ENCODE peak calls at places on chromosome 6, in seven cellular contexts. W is kidney epithelial cell, K is heart right ventricle, R is tibial nerve, U is endothelial cell of umbilical vein, M is suprapubic skin, Z is heart left ventricle. D is an unnamed sample.
A peak's percentile ranks its signal among the peaks of the same experiment; 100 is the strongest.

GRCh38 chr6:14524319-14524718 is 406.7 kb downstream of the CD83 start:
- DNase-seq in W (no peak), K (peak; percentile 37), R (peak; percentile 7), U (no peak), M (peak; percentile 82), Z (peak; percentile 21), D (no peak)

GRCh38 chr6:53103993-53104675 is 38.9 kb downstream of the FBXO9 start:
- DNase-seq in W (no peak), K (no peak), R (no peak), U (peak; percentile 18), M (no peak), Z (no peak), D (no peak)

GRCh38 chr6:52877168-52877567 is 32.3 kb downstream of the GSTA3 start:
- DNase-seq in W (peak; percentile 81), K (no peak), R (no peak), U (no peak), M (no peak), Z (no peak), D (peak; percentile 72)

GRCh38 chr6:53220605-53221004 is 72.0 kb upstream of the GCM1 start:
- DNase-seq in W (no peak), K (no peak), R (no peak), U (no peak), M (no peak), Z (no peak), D (no peak)

GRCh38 chr6:118171852-118172251 is 264.8 kb downstream of the SLC35F1 start:
- DNase-seq in W (no peak), K (no peak), R (no peak), U (no peak), M (no peak), Z (no peak), D (no peak)

GRCh38 chr6:32087574-32088486 is 21.3 kb downstream of the TNXB start:
- DNase-seq in W (no peak), K (peak; percentile 90), R (peak; percentile 70), U (peak; percentile 64), M (peak; percentile 88), Z (peak; percentile 89), D (no peak)

GRCh38 chr6:132392792-132393191 is 8.5 kb downstream of the MOXD1 start:
- DNase-seq in W (peak; percentile 37), K (no peak), R (no peak), U (peak; percentile 15), M (no peak), Z (no peak), D (no peak)

GRCh38 chr6:93784794-93785757 is 365.7 kb upstream of the EPHA7 start:
- DNase-seq in W (peak; percentile 57), K (no peak), R (peak; percentile 24), U (peak; percentile 49), M (no peak), Z (no peak), D (peak; percentile 50)

GRCh38 chr6:20213271-20213798 is 1.1 kb upstream of the MBOAT1 start:
- DNase-seq in W (no peak), K (no peak), R (no peak), U (no peak), M (no peak), Z (no peak), D (no peak)

GRCh38 chr6:53920881-53921280 is 126.1 kb downstream of the LRRC1 start:
- DNase-seq in W (no peak), K (no peak), R (no peak), U (no peak), M (no peak), Z (no peak), D (no peak)

GRCh38 chr6:106124437-106125423 is 38.6 kb downstream of the PRDM1 start:
- DNase-seq in W (no peak), K (no peak), R (no peak), U (no peak), M (no peak), Z (no peak), D (no peak)

GRCh38 chr6:13248953-13249432 is 79.3 kb downstream of the TBC1D7 start:
- DNase-seq in W (no peak), K (no peak), R (no peak), U (no peak), M (no peak), Z (no peak), D (no peak)

GRCh38 chr6:56913276-56914138 is 41.4 kb upstream of the BEND6 start:
- DNase-seq in W (no peak), K (no peak), R (no peak), U (no peak), M (no peak), Z (no peak), D (no peak)

GRCh38 chr6:44641344-44641743 is 253.8 kb downstream of the CDC5L start:
- DNase-seq in W (no peak), K (no peak), R (no peak), U (no peak), M (no peak), Z (no peak), D (no peak)

GRCh38 chr6:5205877-5206840 is 54.6 kb downstream of the LYRM4 start:
- DNase-seq in W (peak; percentile 49), K (peak; percentile 80), R (peak; percentile 68), U (peak; percentile 74), M (no peak), Z (peak; percentile 76), D (no peak)

GRCh38 chr6:127971386-127971785 is 70.5 kb upstream of the THEMIS start:
- DNase-seq in W (no peak), K (no peak), R (no peak), U (no peak), M (no peak), Z (no peak), D (no peak)
- H3K4me3 ChIP-seq in W (no peak overlapping the region), K (no peak overlapping the region), R (no peak overlapping the region), U (no peak overlapping the region), M (no peak overlapping the region), Z (no peak overlapping the region), D (no peak overlapping the region)

GRCh38 chr6:147395158-147395557 is 113.3 kb upstream of the SAMD5 start:
- DNase-seq in W (no peak), K (no peak), R (no peak), U (no peak), M (no peak), Z (no peak), D (no peak)

GRCh38 chr6:147384737-147385710 is 123.5 kb upstream of the SAMD5 start:
- DNase-seq in W (no peak), K (no peak), R (no peak), U (no peak), M (no peak), Z (no peak), D (no peak)

GRCh38 chr6:147392917-147393625 is 115.4 kb upstream of the SAMD5 start:
- DNase-seq in W (no peak), K (no peak), R (no peak), U (no peak), M (no peak), Z (no peak), D (no peak)

GRCh38 chr6:147389463-147389862 is 119.0 kb upstream of the SAMD5 start:
- DNase-seq in W (no peak), K (no peak), R (no peak), U (no peak), M (no peak), Z (no peak), D (no peak)

GRCh38 chr6:147390909-147391536 is 117.5 kb upstream of the SAMD5 start:
- DNase-seq in W (no peak), K (no peak), R (no peak), U (peak; percentile 52), M (no peak), Z (no peak), D (no peak)
- TF ChIP-seq CTCF in W (peak; percentile 35), K (peak; percentile 10), R (peak; percentile 20), U (peak; percentile 16), M (peak; percentile 26), Z (peak; percentile 53), D (peak; percentile 24)

DNA sequence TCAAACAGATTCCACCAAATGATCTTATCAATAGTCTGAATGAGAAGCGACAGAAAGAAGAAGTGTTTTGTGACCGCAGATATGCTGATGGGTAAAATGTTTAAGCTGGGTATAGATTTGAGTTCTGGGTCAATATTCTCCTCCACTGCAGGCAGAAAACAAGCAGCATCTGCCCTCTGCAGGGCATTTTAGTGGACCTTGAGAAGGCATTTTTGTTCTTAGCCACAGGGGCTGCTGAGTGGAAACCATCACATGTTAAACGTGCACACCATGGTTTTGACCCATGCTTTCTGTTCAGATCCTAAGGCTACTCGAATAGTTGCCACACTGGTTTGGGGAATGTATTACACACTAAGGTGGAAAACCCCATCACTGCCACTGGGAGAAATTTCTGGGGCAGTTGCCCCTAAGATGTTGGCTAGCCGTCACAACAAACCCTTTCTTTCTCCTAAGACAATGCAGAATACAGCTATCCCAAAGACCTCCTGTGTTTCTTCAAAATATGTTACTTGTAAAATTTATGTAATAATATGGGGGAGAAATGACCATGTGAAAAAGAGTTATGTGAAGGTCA is 5.5 kb downstream of the POU3F2 start:
- DNase-seq in W (no peak), K (no peak), R (no peak), U (no peak), M (no peak), Z (no peak), D (no peak)
- H3K27me3 ChIP-seq in W (peaks cover 83% of the 10 kb centered on the region), K (peaks cover 100% of the 10 kb centered on the region), R (peaks cover 2% of the 10 kb centered on the region), U (peaks cover 99% of the 10 kb centered on the region), M (peaks cover 99% of the 10 kb centered on the region), Z (peaks cover 99% of the 10 kb centered on the region), D (peaks cover 44% of the 10 kb centered on the region)

DNA sequence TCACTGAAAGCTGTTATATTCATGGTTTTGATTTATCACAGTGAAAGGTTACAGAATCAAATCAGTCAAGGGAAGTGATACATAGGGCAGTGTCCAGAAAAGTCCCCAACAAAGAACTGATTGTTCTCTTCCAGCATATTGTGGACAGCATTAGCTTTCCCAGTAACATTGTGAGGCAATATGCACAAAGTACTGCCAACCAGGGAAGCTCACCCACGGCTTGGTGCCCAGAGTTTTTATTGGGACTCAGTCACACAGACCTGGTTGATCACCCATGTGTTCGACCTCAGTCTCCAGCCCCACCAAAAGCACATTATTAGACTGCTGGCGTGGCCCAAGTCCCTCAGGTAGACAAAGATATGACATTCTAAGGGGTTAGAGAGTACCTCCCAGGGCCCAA is 76.0 kb downstream of the LCA5 start:
- DNase-seq in W (peak; percentile 16), K (no peak), R (no peak), U (no peak), M (no peak), Z (no peak), D (no peak)
- H3K4me3 ChIP-seq in W (no peak overlapping the region), K (no peak overlapping the region), R (no peak overlapping the region), U (no peak overlapping the region), M (no peak overlapping the region), Z (no peak overlapping the region), D (no peak overlapping the region)

D was measured in BJ.